ENCODE peak calls at places on chromosomes 3 and 15, in eight cellular contexts. One of them, this sample, is unnamed.

GRCh38 chr15:100721758-100722550 is 119.6 kb downstream of the ASB7 start:
- DNase-seq in transverse colon: peak
- DNase-seq in neural crest cell: no peak
- DNase-seq in IMR-90: peak
- DNase-seq in Panc1: peak
- DNase-seq in WERI-Rb-1: no peak
- DNase-seq in GM06990: no peak
- DNase-seq in cardiac muscle cell: peak
- DNase-seq in this sample: peak

GRCh38 chr3:54215521-54215920 is 93.2 kb downstream of the CACNA2D3 start:
- DNase-seq in Panc1: no peak
- DNase-seq in transverse colon: no peak
- DNase-seq in cardiac muscle cell: no peak
- DNase-seq in WERI-Rb-1: no peak
- DNase-seq in neural crest cell: no peak
- DNase-seq in IMR-90: no peak
- DNase-seq in GM06990: no peak
- DNase-seq in this sample: no peak

GRCh38 chr3:113753376-113753985 is 6.6 kb downstream of the ATP6V1A start:
- DNase-seq in transverse colon: no peak
- DNase-seq in neural crest cell: no peak
- DNase-seq in IMR-90: no peak
- DNase-seq in Panc1: no peak
- DNase-seq in GM06990: no peak
- DNase-seq in WERI-Rb-1: no peak
- DNase-seq in cardiac muscle cell: no peak
- DNase-seq in this sample: no peak

GRCh38 chr15:70488002-70488605 is 275.3 kb downstream of the UACA start:
- DNase-seq in neural crest cell: peak
- DNase-seq in Panc1: no peak
- DNase-seq in transverse colon: peak
- DNase-seq in WERI-Rb-1: peak
- DNase-seq in cardiac muscle cell: peak
- DNase-seq in GM06990: peak
- DNase-seq in IMR-90: peak
- DNase-seq in this sample: peak

GRCh38 chr3:184558726-184559125 is 2.9 kb upstream of the EPHB3 start:
- DNase-seq in neural crest cell: no peak
- DNase-seq in WERI-Rb-1: no peak
- DNase-seq in GM06990: no peak
- DNase-seq in transverse colon: no peak
- DNase-seq in Panc1: no peak
- DNase-seq in IMR-90: no peak
- DNase-seq in cardiac muscle cell: no peak
- DNase-seq in this sample: no peak

GRCh38 chr3:55875137-55875536 is 388.0 kb upstream of the WNT5A start:
- DNase-seq in neural crest cell: no peak
- DNase-seq in transverse colon: no peak
- DNase-seq in GM06990: no peak
- DNase-seq in Panc1: no peak
- DNase-seq in cardiac muscle cell: no peak
- DNase-seq in IMR-90: peak
- DNase-seq in WERI-Rb-1: no peak
- DNase-seq in this sample: no peak

GRCh38 chr15:65392368-65392767 is 14.6 kb upstream of the IGDCC3 start:
- DNase-seq in Panc1: no peak
- DNase-seq in GM06990: no peak
- DNase-seq in neural crest cell: no peak
- DNase-seq in cardiac muscle cell: no peak
- DNase-seq in transverse colon: no peak
- DNase-seq in IMR-90: no peak
- DNase-seq in WERI-Rb-1: no peak
- DNase-seq in this sample: no peak

GRCh38 chr15:69576035-69576526 is 123.5 kb downstream of the RPLP1 start:
- DNase-seq in Panc1: no peak
- DNase-seq in transverse colon: peak
- DNase-seq in IMR-90: no peak
- DNase-seq in cardiac muscle cell: peak
- DNase-seq in neural crest cell: peak
- DNase-seq in GM06990: peak
- DNase-seq in WERI-Rb-1: peak
- DNase-seq in this sample: peak

DNA sequence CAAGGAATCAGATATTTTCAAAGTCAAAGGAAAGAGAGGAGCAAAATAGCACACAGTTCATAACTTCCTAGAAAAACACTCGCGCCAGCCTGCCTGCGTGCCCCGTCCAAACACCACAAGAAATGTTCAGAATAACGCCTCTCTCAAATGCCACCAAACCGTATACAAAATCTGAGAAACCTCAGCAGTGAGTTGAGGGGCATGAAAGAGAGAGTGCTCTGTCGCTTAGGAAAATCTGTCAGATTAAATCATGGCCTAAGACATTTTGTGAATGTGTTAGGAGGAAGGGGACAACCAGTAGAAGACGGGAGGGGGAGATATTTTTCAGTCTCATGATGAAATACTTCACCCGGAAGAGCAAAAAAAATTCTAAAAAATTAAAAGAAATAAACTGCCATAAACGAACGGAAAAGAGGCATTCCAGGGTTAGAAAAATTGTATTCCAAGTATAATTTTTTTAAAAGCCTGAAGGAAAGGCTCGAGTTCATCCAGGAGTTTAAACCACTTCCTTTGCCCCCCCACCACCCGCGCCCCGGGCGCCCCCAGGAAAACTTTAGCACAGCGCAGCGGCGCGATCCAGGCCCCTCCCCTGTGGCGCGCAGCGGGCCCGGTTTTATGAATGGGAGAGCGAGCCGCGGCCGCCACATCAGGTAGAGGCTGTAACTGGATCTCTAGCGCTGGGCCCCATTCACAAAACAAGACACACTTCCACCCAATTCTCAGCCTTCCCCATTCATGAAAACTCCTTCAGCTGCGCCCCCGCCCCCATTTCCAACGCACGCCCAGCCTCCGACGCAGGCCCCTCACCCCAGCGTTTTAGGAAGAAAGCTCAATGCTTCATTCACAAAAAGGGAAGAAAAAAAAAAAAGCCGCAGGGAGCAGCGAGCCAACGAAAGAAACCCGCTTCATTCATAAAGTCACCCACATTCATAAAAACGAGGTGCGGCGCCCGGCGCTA is 1.5 kb downstream of the ETV5 start:
- DNase-seq in neural crest cell: peak
- DNase-seq in WERI-Rb-1: peak
- DNase-seq in cardiac muscle cell: peak
- DNase-seq in IMR-90: peak
- DNase-seq in Panc1: no peak
- DNase-seq in transverse colon: peak
- DNase-seq in GM06990: peak
- DNase-seq in this sample: peak
- TF ChIP-seq CTCF in neural crest cell: no peak
- TF ChIP-seq CTCF in WERI-Rb-1: no peak
- TF ChIP-seq CTCF in cardiac muscle cell: no peak
- TF ChIP-seq CTCF in IMR-90: no peak
- TF ChIP-seq CTCF in Panc1: no peak
- TF ChIP-seq CTCF in transverse colon: no peak
- TF ChIP-seq CTCF in GM06990: no peak
- TF ChIP-seq CTCF in this sample: no peak

GRCh38 chr15:55742927-55743614 is at the start of gene PRTG:
- DNase-seq in neural crest cell: peak
- DNase-seq in IMR-90: peak
- DNase-seq in transverse colon: peak
- DNase-seq in WERI-Rb-1: peak
- DNase-seq in Panc1: no peak
- DNase-seq in GM06990: no peak
- DNase-seq in cardiac muscle cell: peak
- DNase-seq in this sample: peak

GRCh38 chr15:55740981-55741591 is 1.9 kb downstream of the PRTG start:
- DNase-seq in GM06990: no peak
- DNase-seq in transverse colon: no peak
- DNase-seq in cardiac muscle cell: no peak
- DNase-seq in IMR-90: no peak
- DNase-seq in Panc1: no peak
- DNase-seq in WERI-Rb-1: no peak
- DNase-seq in neural crest cell: no peak
- DNase-seq in this sample: no peak

GRCh38 chr15:55741592-55742497 is 1.1 kb downstream of the PRTG start:
- DNase-seq in cardiac muscle cell: peak
- DNase-seq in WERI-Rb-1: peak
- DNase-seq in GM06990: peak
- DNase-seq in neural crest cell: no peak
- DNase-seq in IMR-90: no peak
- DNase-seq in transverse colon: no peak
- DNase-seq in Panc1: no peak
- DNase-seq in this sample: peak

GRCh38 chr15:55743615-55743978 is 645 bp upstream of the PRTG start:
- DNase-seq in cardiac muscle cell: no peak
- DNase-seq in GM06990: no peak
- DNase-seq in WERI-Rb-1: no peak
- DNase-seq in IMR-90: no peak
- DNase-seq in transverse colon: no peak
- DNase-seq in neural crest cell: no peak
- DNase-seq in Panc1: no peak
- DNase-seq in this sample: no peak

GRCh38 chr15:55742498-55742926 is 440 bp downstream of the PRTG start:
- DNase-seq in Panc1: no peak
- DNase-seq in GM06990: peak
- DNase-seq in transverse colon: peak
- DNase-seq in cardiac muscle cell: peak
- DNase-seq in IMR-90: peak
- DNase-seq in neural crest cell: no peak
- DNase-seq in WERI-Rb-1: peak
- DNase-seq in this sample: peak
- TF ChIP-seq CTCF in Panc1: no peak
- TF ChIP-seq CTCF in GM06990: no peak
- TF ChIP-seq CTCF in transverse colon: no peak
- TF ChIP-seq CTCF in cardiac muscle cell: no peak
- TF ChIP-seq CTCF in IMR-90: no peak
- TF ChIP-seq CTCF in neural crest cell: no peak
- TF ChIP-seq CTCF in WERI-Rb-1: peak
- TF ChIP-seq CTCF in this sample: no peak

GRCh38 chr3:101495552-101495951 is 17.5 kb downstream of the SENP7 start:
- DNase-seq in transverse colon: no peak
- DNase-seq in cardiac muscle cell: no peak
- DNase-seq in IMR-90: no peak
- DNase-seq in neural crest cell: no peak
- DNase-seq in Panc1: no peak
- DNase-seq in GM06990: no peak
- DNase-seq in WERI-Rb-1: no peak
- DNase-seq in this sample: no peak
- TF ChIP-seq CTCF in transverse colon: no peak
- TF ChIP-seq CTCF in cardiac muscle cell: no peak
- TF ChIP-seq CTCF in IMR-90: no peak
- TF ChIP-seq CTCF in neural crest cell: no peak
- TF ChIP-seq CTCF in Panc1: no peak
- TF ChIP-seq CTCF in GM06990: peak
- TF ChIP-seq CTCF in WERI-Rb-1: no peak
- TF ChIP-seq CTCF in this sample: no peak

GRCh38 chr15:77634266-77634962 is 1.7 kb upstream of the LINGO1 start:
- DNase-seq in IMR-90: peak
- DNase-seq in cardiac muscle cell: peak
- DNase-seq in Panc1: peak
- DNase-seq in GM06990: peak
- DNase-seq in neural crest cell: peak
- DNase-seq in WERI-Rb-1: peak
- DNase-seq in transverse colon: peak
- DNase-seq in this sample: peak
- TF ChIP-seq CTCF in IMR-90: peak
- TF ChIP-seq CTCF in cardiac muscle cell: peak
- TF ChIP-seq CTCF in Panc1: peak
- TF ChIP-seq CTCF in GM06990: peak
- TF ChIP-seq CTCF in neural crest cell: peak
- TF ChIP-seq CTCF in WERI-Rb-1: peak
- TF ChIP-seq CTCF in transverse colon: peak
- TF ChIP-seq CTCF in this sample: peak

GRCh38 chr3:142993958-142994442 is 7.4 kb upstream of the U2SURP start:
- DNase-seq in GM06990: no peak
- DNase-seq in cardiac muscle cell: peak
- DNase-seq in Panc1: no peak
- DNase-seq in IMR-90: peak
- DNase-seq in neural crest cell: peak
- DNase-seq in WERI-Rb-1: peak
- DNase-seq in transverse colon: peak
- DNase-seq in this sample: peak
- TF ChIP-seq CTCF in GM06990: peak
- TF ChIP-seq CTCF in cardiac muscle cell: peak
- TF ChIP-seq CTCF in Panc1: peak
- TF ChIP-seq CTCF in IMR-90: peak
- TF ChIP-seq CTCF in neural crest cell: peak
- TF ChIP-seq CTCF in WERI-Rb-1: peak
- TF ChIP-seq CTCF in transverse colon: peak
- TF ChIP-seq CTCF in this sample: peak

GRCh38 chr3:154898916-154899315 is 181.2 kb upstream of the MME start:
- DNase-seq in cardiac muscle cell: no peak
- DNase-seq in transverse colon: no peak
- DNase-seq in GM06990: no peak
- DNase-seq in WERI-Rb-1: no peak
- DNase-seq in Panc1: no peak
- DNase-seq in IMR-90: no peak
- DNase-seq in neural crest cell: no peak
- DNase-seq in this sample: no peak

GRCh38 chr3:154900777-154901176 is 179.3 kb upstream of the MME start:
- DNase-seq in cardiac muscle cell: peak
- DNase-seq in WERI-Rb-1: no peak
- DNase-seq in IMR-90: no peak
- DNase-seq in neural crest cell: no peak
- DNase-seq in Panc1: no peak
- DNase-seq in GM06990: no peak
- DNase-seq in transverse colon: no peak
- DNase-seq in this sample: no peak

GRCh38 chr3:154901263-154901662 is 178.9 kb upstream of the MME start:
- DNase-seq in IMR-90: peak
- DNase-seq in WERI-Rb-1: no peak
- DNase-seq in Panc1: no peak
- DNase-seq in neural crest cell: no peak
- DNase-seq in GM06990: no peak
- DNase-seq in transverse colon: no peak
- DNase-seq in cardiac muscle cell: no peak
- DNase-seq in this sample: no peak

GRCh38 chr3:154898398-154898797 is 181.7 kb upstream of the MME start:
- DNase-seq in neural crest cell: no peak
- DNase-seq in transverse colon: no peak
- DNase-seq in IMR-90: no peak
- DNase-seq in cardiac muscle cell: peak
- DNase-seq in WERI-Rb-1: no peak
- DNase-seq in GM06990: no peak
- DNase-seq in Panc1: no peak
- DNase-seq in this sample: no peak

DNA sequence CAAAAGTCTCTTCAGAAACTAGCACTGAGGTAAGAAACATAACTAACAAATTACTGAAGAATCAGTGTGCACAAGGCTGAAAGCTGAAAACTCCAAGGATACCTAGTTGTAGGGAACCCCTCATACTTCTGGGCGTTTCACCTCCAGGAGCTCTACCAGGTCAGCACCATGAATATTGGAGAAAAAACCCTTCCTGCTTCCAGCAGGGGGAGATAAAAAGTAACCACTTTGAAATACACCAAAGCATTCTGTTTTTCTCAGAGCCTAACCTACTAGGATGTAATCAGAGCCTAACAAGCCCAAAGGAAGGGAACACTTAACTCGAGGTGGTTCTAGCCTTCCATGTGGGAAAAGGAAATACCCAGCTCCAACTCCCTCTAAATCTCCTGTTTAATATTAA is 175.8 kb upstream of the MME start:
- DNase-seq in transverse colon: no peak
- DNase-seq in Panc1: no peak
- DNase-seq in IMR-90: peak
- DNase-seq in cardiac muscle cell: peak
- DNase-seq in GM06990: no peak
- DNase-seq in neural crest cell: no peak
- DNase-seq in WERI-Rb-1: no peak
- DNase-seq in this sample: peak
- TF ChIP-seq CTCF in transverse colon: no peak
- TF ChIP-seq CTCF in Panc1: peak
- TF ChIP-seq CTCF in IMR-90: peak
- TF ChIP-seq CTCF in cardiac muscle cell: peak
- TF ChIP-seq CTCF in GM06990: peak
- TF ChIP-seq CTCF in neural crest cell: peak
- TF ChIP-seq CTCF in WERI-Rb-1: no peak
- TF ChIP-seq CTCF in this sample: no peak